ENCODE peak calls at places on chromosomes 3 and 15, in six cellular contexts. J is AG08396, F is left lobe of liver, E is ELR, S is hypothalamus, U is transverse colon. Y is an unnamed sample.

GRCh38 chr3:23923786-23924185 is 6.9 kb downstream of the RPL15 start:
- DNase-seq in J (no peak), F (no peak), E (no peak), S (no peak), U (no peak), Y (no peak)

GRCh38 chr15:57640935-57641682 is 49.4 kb downstream of the MYZAP start:
- DNase-seq in J (peak), F (no peak), E (peak), S (no peak), U (no peak), Y (peak)

GRCh38 chr15:35533130-35534110 is 12.5 kb downstream of the DPH6 start:
- DNase-seq in J (peak), F (no peak), E (peak), S (no peak), U (no peak), Y (no peak)

GRCh38 chr3:177035678-177036077 is 161.6 kb downstream of the TBL1XR1 start:
- DNase-seq in J (no peak), F (no peak), E (no peak), S (no peak), U (no peak), Y (no peak)

GRCh38 chr3:102979202-102979601 is 544.4 kb downstream of the ZPLD1 start:
- DNase-seq in J (no peak), F (no peak), E (no peak), S (no peak), U (no peak), Y (no peak)

GRCh38 chr15:96350321-96350720 is 19.8 kb downstream of the NR2F2 start:
- DNase-seq in J (no peak), F (no peak), E (no peak), S (no peak), U (no peak), Y (no peak)

GRCh38 chr15:88894348-88894818 is 961 bp downstream of the HAPLN3 start:
- DNase-seq in J (peak), F (peak), E (peak), S (no peak), U (peak), Y (peak)

GRCh38 chr15:66789029-66790025 is 87.3 kb downstream of the SMAD6 start:
- DNase-seq in J (peak), F (peak), E (peak), S (no peak), U (peak), Y (no peak)

GRCh38 chr15:76565366-76565765 is 228.8 kb downstream of the ISL2 start:
- DNase-seq in J (no peak), F (no peak), E (no peak), S (no peak), U (no peak), Y (no peak)